ENCODE peak calls at places on chromosome 7, in four cellular contexts. One of them, this sample, is unnamed.

GRCh38 chr7:4799508-4800268 is 24.3 kb downstream of the AP5Z1 start:
- DNase-seq in tibial artery: no peak
- DNase-seq in AG10803: peak; percentile 7
- DNase-seq in prostate gland: no peak
- DNase-seq in this sample: no peak

GRCh38 chr7:6416516-6417145 is 31.1 kb downstream of the DAGLB start:
- DNase-seq in tibial artery: no peak
- DNase-seq in AG10803: no peak
- DNase-seq in prostate gland: no peak
- DNase-seq in this sample: no peak

GRCh38 chr7:133484135-133484534 is 231.3 kb downstream of the EXOC4 start:
- DNase-seq in AG10803: no peak
- DNase-seq in prostate gland: no peak
- DNase-seq in tibial artery: no peak
- DNase-seq in this sample: no peak

GRCh38 chr7:112150823-112151641 is 55.2 kb downstream of the DOCK4 start:
- DNase-seq in tibial artery: no peak
- DNase-seq in prostate gland: no peak
- DNase-seq in AG10803: no peak
- DNase-seq in this sample: no peak

GRCh38 chr7:100483728-100484635 is at the start of gene NYAP1:
- DNase-seq in prostate gland: peak; percentile 67
- DNase-seq in AG10803: no peak
- DNase-seq in tibial artery: no peak
- DNase-seq in this sample: peak; percentile 91

GRCh38 chr7:12584940-12585339 is 14.4 kb downstream of the SCIN start:
- DNase-seq in prostate gland: no peak
- DNase-seq in tibial artery: no peak
- DNase-seq in AG10803: peak; percentile 62
- DNase-seq in this sample: peak; percentile 41

GRCh38 chr7:46716926-46717325 is 795.9 kb upstream of the IGFBP3 start:
- DNase-seq in tibial artery: no peak
- DNase-seq in AG10803: no peak
- DNase-seq in prostate gland: no peak
- DNase-seq in this sample: no peak

GRCh38 chr7:47345754-47346377 is 236.0 kb downstream of the TNS3 start:
- DNase-seq in prostate gland: no peak
- DNase-seq in tibial artery: no peak
- DNase-seq in AG10803: no peak
- DNase-seq in this sample: no peak

GRCh38 chr7:98322331-98323260 is 41.1 kb downstream of the BRI3 start:
- DNase-seq in AG10803: no peak
- DNase-seq in prostate gland: no peak
- DNase-seq in tibial artery: peak; percentile 50
- DNase-seq in this sample: no peak

GRCh38 chr7:30148951-30149459 is 14.2 kb downstream of the MTURN start:
- DNase-seq in AG10803: no peak
- DNase-seq in prostate gland: peak; percentile 50
- DNase-seq in tibial artery: no peak
- DNase-seq in this sample: no peak

GRCh38 chr7:90455163-90456030 is 14.0 kb upstream of the PTTG1IP2 start:
- DNase-seq in tibial artery: no peak
- DNase-seq in prostate gland: peak; percentile 24
- DNase-seq in AG10803: peak; percentile 54
- DNase-seq in this sample: no peak
- H3K4me3 ChIP-seq in tibial artery: peak overlapping the region; percentile 20
- H3K4me3 ChIP-seq in prostate gland: no peak overlapping the region
- H3K4me3 ChIP-seq in AG10803: peak overlapping the region; percentile 45
- H3K4me3 ChIP-seq in this sample: no peak overlapping the region

GRCh38 chr7:99379043-99379577 is 4.6 kb downstream of the ARPC1B start:
- DNase-seq in tibial artery: peak; percentile 87
- DNase-seq in AG10803: peak; percentile 96
- DNase-seq in prostate gland: no peak
- DNase-seq in this sample: peak; percentile 91
- TF ChIP-seq CTCF in tibial artery: peak; percentile 22
- TF ChIP-seq CTCF in AG10803: peak; percentile 28
- TF ChIP-seq CTCF in prostate gland: no peak
- TF ChIP-seq CTCF in this sample: no peak

DNA sequence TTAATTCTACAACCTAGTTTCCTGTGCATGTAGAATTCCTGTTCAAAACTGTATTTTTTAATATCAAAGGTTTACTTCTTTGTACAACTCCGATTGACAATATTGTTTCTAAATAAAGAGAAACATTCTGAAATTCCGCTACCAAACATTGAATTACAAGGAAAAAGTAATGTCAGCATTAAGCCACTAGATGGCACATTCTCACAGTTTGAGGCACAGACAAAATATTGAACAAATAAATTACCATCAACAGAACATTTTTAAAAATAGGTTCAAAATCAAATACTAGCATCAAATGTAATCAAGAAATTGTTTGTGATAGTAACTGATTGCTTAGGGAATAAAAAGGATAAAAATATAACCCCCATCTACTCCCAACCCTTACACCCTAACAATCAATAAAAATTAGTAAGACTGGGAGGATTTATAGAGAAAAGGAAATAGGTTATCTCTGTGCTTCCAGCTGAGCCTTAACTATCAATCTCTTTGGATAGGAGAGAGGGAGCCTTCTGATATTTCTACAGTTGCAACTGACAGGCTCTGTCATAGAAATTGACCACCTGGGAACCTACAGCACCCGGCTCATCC is 86.6 kb upstream of the C7orf33 start:
- DNase-seq in tibial artery: no peak
- DNase-seq in prostate gland: no peak
- DNase-seq in AG10803: peak; percentile 36
- DNase-seq in this sample: no peak
- H3K4me3 ChIP-seq in tibial artery: no peak overlapping the region
- H3K4me3 ChIP-seq in prostate gland: no peak overlapping the region
- H3K4me3 ChIP-seq in AG10803: no peak overlapping the region
- H3K4me3 ChIP-seq in this sample: no peak overlapping the region

GRCh38 chr7:55122263-55122662 is 103.4 kb downstream of the EGFR start:
- DNase-seq in AG10803: no peak
- DNase-seq in tibial artery: no peak
- DNase-seq in prostate gland: no peak
- DNase-seq in this sample: peak; percentile 77

GRCh38 chr7:55127135-55127551 is 108.3 kb downstream of the EGFR start:
- DNase-seq in AG10803: peak; percentile 73
- DNase-seq in tibial artery: no peak
- DNase-seq in prostate gland: no peak
- DNase-seq in this sample: peak; percentile 42

GRCh38 chr7:55128693-55129394 is 110.0 kb downstream of the EGFR start:
- DNase-seq in tibial artery: no peak
- DNase-seq in prostate gland: no peak
- DNase-seq in AG10803: peak; percentile 64
- DNase-seq in this sample: peak; percentile 82

GRCh38 chr7:55127622-55128081 is 108.8 kb downstream of the EGFR start:
- DNase-seq in tibial artery: peak; percentile 85
- DNase-seq in AG10803: peak; percentile 54
- DNase-seq in prostate gland: no peak
- DNase-seq in this sample: peak; percentile 83

DNA sequence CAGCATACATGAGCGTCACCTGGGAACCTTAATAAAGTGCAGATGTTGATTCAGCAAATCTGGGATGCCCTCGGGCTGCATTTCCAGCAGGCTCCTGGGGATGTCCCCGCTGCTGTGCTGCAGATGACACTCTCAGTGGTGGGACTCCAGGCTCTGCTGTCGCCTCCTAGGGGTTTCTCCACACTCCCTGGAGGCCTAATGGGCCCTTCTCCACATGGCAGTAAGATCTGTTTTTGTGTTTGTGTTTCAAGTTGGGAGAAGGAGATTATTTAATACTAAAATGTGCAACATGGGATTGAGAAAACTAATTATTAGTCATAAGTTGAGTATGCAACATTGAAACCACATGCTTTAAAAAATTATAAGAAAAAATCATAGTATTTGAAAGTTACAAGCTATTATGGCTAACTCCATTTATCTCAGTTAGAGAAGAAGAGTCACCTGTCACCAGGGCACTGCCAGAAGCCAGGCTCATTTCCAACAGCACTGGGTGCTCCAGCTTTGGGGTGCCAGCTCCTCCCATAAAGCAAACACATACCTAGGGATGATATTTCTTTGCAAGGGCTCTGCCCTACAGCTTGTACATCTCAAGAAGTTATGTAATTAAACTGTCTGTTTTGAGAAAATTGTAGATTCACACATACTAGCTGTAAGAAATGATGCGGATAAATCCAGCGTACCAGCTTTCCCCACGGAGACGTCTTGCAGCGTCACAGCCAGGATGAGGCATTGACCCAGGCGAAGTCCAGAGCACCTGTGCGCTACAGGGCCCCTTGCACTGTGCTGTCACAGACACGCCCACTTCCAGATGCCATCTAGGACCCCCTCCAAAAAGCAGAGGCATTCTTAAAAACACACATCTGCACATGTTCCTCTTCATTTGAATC is 106.4 kb downstream of the EGFR start:
- DNase-seq in tibial artery: no peak
- DNase-seq in prostate gland: no peak
- DNase-seq in AG10803: peak; percentile 51
- DNase-seq in this sample: no peak
- TF ChIP-seq CTCF in tibial artery: no peak
- TF ChIP-seq CTCF in prostate gland: no peak
- TF ChIP-seq CTCF in AG10803: peak; percentile 3
- TF ChIP-seq CTCF in this sample: no peak

DNA sequence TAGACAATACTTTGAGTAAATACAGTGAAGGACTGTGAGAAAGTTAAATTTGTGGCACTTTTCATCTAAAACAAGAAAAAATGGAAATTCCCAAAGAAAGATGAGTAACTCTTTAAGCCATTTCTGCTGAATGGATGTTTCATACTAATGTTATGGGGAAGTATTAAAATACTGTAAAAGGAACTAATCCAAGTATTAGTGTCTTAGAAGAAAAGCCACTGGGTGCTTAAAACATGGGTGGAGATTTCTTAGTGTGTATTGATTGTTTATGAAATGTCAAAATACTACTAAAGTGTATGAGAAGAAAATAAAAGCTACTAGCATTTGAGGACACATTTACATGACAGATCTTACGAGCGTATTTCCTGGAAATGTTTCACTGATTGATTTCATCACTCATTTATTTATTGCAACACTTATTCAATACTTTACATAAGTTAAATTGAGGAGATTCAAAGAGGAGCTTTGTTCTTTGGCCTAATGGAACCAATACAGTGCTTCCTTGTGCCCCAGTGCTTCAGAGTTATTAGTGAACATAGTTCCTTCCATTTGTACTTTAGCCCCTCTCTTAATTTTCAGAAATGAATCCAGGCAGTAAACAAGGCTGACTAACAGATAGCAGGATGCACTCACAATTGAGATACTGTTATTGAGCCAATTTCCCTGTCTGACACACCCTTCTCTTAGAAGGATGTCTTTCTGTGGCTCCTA is 155.5 kb upstream of the AHR start:
- DNase-seq in AG10803: peak; percentile 25
- DNase-seq in prostate gland: no peak
- DNase-seq in tibial artery: no peak
- DNase-seq in this sample: no peak
- H3K4me3 ChIP-seq in AG10803: peak overlapping the region; percentile 33
- H3K4me3 ChIP-seq in prostate gland: no peak overlapping the region
- H3K4me3 ChIP-seq in tibial artery: peak overlapping the region; percentile 29
- H3K4me3 ChIP-seq in this sample: no peak overlapping the region

GRCh38 chr7:151076863-151077704 is 3.5 kb downstream of the FASTK start:
- DNase-seq in tibial artery: no peak
- DNase-seq in prostate gland: no peak
- DNase-seq in AG10803: no peak
- DNase-seq in this sample: no peak
- TF ChIP-seq CTCF in tibial artery: peak; percentile 12
- TF ChIP-seq CTCF in prostate gland: no peak
- TF ChIP-seq CTCF in AG10803: peak; percentile 39
- TF ChIP-seq CTCF in this sample: no peak